ENCODE peak calls at places on chromosomes 13 and 19, in five cellular contexts. One of them, this sample, is unnamed.
A peak's percentile ranks its signal among the peaks of the same experiment; 100 is the strongest.

GRCh38 chr13:112444001-112444311 is 67.8 kb downstream of the SPACA7 start:
- DNase-seq in lung: peak; percentile 69
- DNase-seq in stomach: peak; percentile 75
- DNase-seq in heart right ventricle: peak; percentile 46
- DNase-seq in body of pancreas: peak; percentile 79
- DNase-seq in this sample: peak; percentile 36

GRCh38 chr19:12655546-12655945 is 11.0 kb downstream of the MAN2B1 start:
- DNase-seq in heart right ventricle: no peak
- DNase-seq in body of pancreas: no peak
- DNase-seq in lung: no peak
- DNase-seq in stomach: no peak
- DNase-seq in this sample: no peak

GRCh38 chr13:50410921-50411712 is 395.9 kb downstream of the KCNRG start:
- DNase-seq in heart right ventricle: no peak
- DNase-seq in stomach: no peak
- DNase-seq in body of pancreas: no peak
- DNase-seq in lung: peak; percentile 35
- DNase-seq in this sample: no peak

GRCh38 chr13:29954082-29955043 is 103.9 kb upstream of the UBL3 start:
- DNase-seq in stomach: no peak
- DNase-seq in body of pancreas: no peak
- DNase-seq in heart right ventricle: no peak
- DNase-seq in lung: no peak
- DNase-seq in this sample: no peak

GRCh38 chr13:52954838-52955237 is 73.8 kb upstream of the OLFM4 start:
- DNase-seq in heart right ventricle: no peak
- DNase-seq in lung: no peak
- DNase-seq in body of pancreas: no peak
- DNase-seq in stomach: no peak
- DNase-seq in this sample: no peak

GRCh38 chr19:46351241-46352041 is 4.6 kb downstream of the PPP5C start:
- DNase-seq in lung: peak; percentile 83
- DNase-seq in heart right ventricle: no peak
- DNase-seq in stomach: peak; percentile 81
- DNase-seq in body of pancreas: peak; percentile 75
- DNase-seq in this sample: peak; percentile 21

GRCh38 chr19:29690842-29691241 is 24.2 kb downstream of the C19orf12 start:
- DNase-seq in lung: no peak
- DNase-seq in heart right ventricle: no peak
- DNase-seq in stomach: no peak
- DNase-seq in body of pancreas: no peak
- DNase-seq in this sample: no peak

GRCh38 chr19:50203281-50204080 is at the start of gene MYH14:
- DNase-seq in heart right ventricle: peak; percentile 85
- DNase-seq in lung: peak; percentile 88
- DNase-seq in stomach: peak; percentile 96
- DNase-seq in body of pancreas: peak; percentile 98
- DNase-seq in this sample: peak; percentile 97

GRCh38 chr13:24842533-24843278 is 78.7 kb downstream of the RNF17 start:
- DNase-seq in stomach: no peak
- DNase-seq in lung: no peak
- DNase-seq in body of pancreas: no peak
- DNase-seq in heart right ventricle: no peak
- DNase-seq in this sample: no peak

GRCh38 chr13:94712287-94712811 is at the start of gene SOX21:
- DNase-seq in lung: no peak
- DNase-seq in stomach: no peak
- DNase-seq in body of pancreas: no peak
- DNase-seq in heart right ventricle: no peak
- DNase-seq in this sample: peak; percentile 46

GRCh38 chr19:38653028-38653571 is 5.7 kb downstream of the ACTN4 start:
- DNase-seq in stomach: peak; percentile 63
- DNase-seq in body of pancreas: peak; percentile 76
- DNase-seq in lung: no peak
- DNase-seq in heart right ventricle: no peak
- DNase-seq in this sample: no peak

GRCh38 chr13:64718116-64718515 is 2512.0 kb downstream of the PCDH9 start:
- DNase-seq in body of pancreas: no peak
- DNase-seq in lung: no peak
- DNase-seq in stomach: no peak
- DNase-seq in heart right ventricle: no peak
- DNase-seq in this sample: no peak

GRCh38 chr13:106299616-106300015 is 235.8 kb downstream of the EFNB2 start:
- DNase-seq in stomach: no peak
- DNase-seq in lung: no peak
- DNase-seq in body of pancreas: no peak
- DNase-seq in heart right ventricle: no peak
- DNase-seq in this sample: no peak

GRCh38 chr19:4233282-4233853 is 4.0 kb downstream of the EBI3 start:
- DNase-seq in stomach: peak; percentile 54
- DNase-seq in lung: peak; percentile 42
- DNase-seq in body of pancreas: peak; percentile 22
- DNase-seq in heart right ventricle: no peak
- DNase-seq in this sample: no peak

GRCh38 chr19:32309711-32310390 is 35.6 kb upstream of the ZNF507 start:
- DNase-seq in body of pancreas: no peak
- DNase-seq in lung: no peak
- DNase-seq in heart right ventricle: no peak
- DNase-seq in stomach: no peak
- DNase-seq in this sample: no peak

GRCh38 chr19:46616631-46617322 is 8.1 kb downstream of the PTGIR start:
- DNase-seq in stomach: peak; percentile 88
- DNase-seq in heart right ventricle: no peak
- DNase-seq in lung: no peak
- DNase-seq in body of pancreas: peak; percentile 94
- DNase-seq in this sample: peak; percentile 70

GRCh38 chr19:52557231-52557995 is 12.7 kb upstream of the ZNF701 start:
- DNase-seq in heart right ventricle: no peak
- DNase-seq in lung: no peak
- DNase-seq in stomach: no peak
- DNase-seq in body of pancreas: no peak
- DNase-seq in this sample: no peak

GRCh38 chr19:45171211-45171623 is 6.8 kb downstream of the TRAPPC6A start:
- DNase-seq in body of pancreas: no peak
- DNase-seq in heart right ventricle: peak; percentile 28
- DNase-seq in lung: no peak
- DNase-seq in stomach: no peak
- DNase-seq in this sample: no peak

GRCh38 chr19:41350735-41351338 is 2.9 kb downstream of the TGFB1 start:
- DNase-seq in heart right ventricle: peak; percentile 26
- DNase-seq in lung: no peak
- DNase-seq in body of pancreas: no peak
- DNase-seq in stomach: no peak
- DNase-seq in this sample: no peak

GRCh38 chr13:102945324-102945815 is 99.5 kb downstream of the ERCC5 start:
- DNase-seq in heart right ventricle: no peak
- DNase-seq in body of pancreas: no peak
- DNase-seq in lung: no peak
- DNase-seq in stomach: no peak
- DNase-seq in this sample: no peak

GRCh38 chr13:30870049-30870884 is 35.8 kb upstream of the MEDAG start:
- DNase-seq in heart right ventricle: peak; percentile 65
- DNase-seq in body of pancreas: peak; percentile 35
- DNase-seq in lung: peak; percentile 57
- DNase-seq in stomach: peak; percentile 42
- DNase-seq in this sample: no peak

GRCh38 chr13:39186205-39186880 is 148.1 kb downstream of the NHLRC3 start:
- DNase-seq in body of pancreas: no peak
- DNase-seq in lung: no peak
- DNase-seq in stomach: no peak
- DNase-seq in heart right ventricle: peak; percentile 25
- DNase-seq in this sample: no peak

GRCh38 chr19:15400521-15401396 is 18.0 kb downstream of the AKAP8L start:
- DNase-seq in body of pancreas: no peak
- DNase-seq in heart right ventricle: no peak
- DNase-seq in stomach: no peak
- DNase-seq in lung: no peak
- DNase-seq in this sample: no peak

GRCh38 chr13:40478775-40479174 is 187.7 kb downstream of the FOXO1 start:
- DNase-seq in lung: no peak
- DNase-seq in stomach: no peak
- DNase-seq in heart right ventricle: no peak
- DNase-seq in body of pancreas: no peak
- DNase-seq in this sample: no peak

GRCh38 chr13:67827992-67828391 is 597.9 kb upstream of the PCDH9 start:
- DNase-seq in body of pancreas: no peak
- DNase-seq in lung: no peak
- DNase-seq in heart right ventricle: no peak
- DNase-seq in stomach: no peak
- DNase-seq in this sample: no peak

GRCh38 chr13:23666576-23666975 is 96.4 kb downstream of the TNFRSF19 start:
- DNase-seq in stomach: no peak
- DNase-seq in lung: no peak
- DNase-seq in heart right ventricle: no peak
- DNase-seq in body of pancreas: no peak
- DNase-seq in this sample: no peak

GRCh38 chr13:112990783-112991182 is 21.8 kb downstream of the MCF2L start:
- DNase-seq in body of pancreas: peak; percentile 82
- DNase-seq in lung: peak; percentile 46
- DNase-seq in heart right ventricle: no peak
- DNase-seq in stomach: peak; percentile 88
- DNase-seq in this sample: peak; percentile 81

DNA sequence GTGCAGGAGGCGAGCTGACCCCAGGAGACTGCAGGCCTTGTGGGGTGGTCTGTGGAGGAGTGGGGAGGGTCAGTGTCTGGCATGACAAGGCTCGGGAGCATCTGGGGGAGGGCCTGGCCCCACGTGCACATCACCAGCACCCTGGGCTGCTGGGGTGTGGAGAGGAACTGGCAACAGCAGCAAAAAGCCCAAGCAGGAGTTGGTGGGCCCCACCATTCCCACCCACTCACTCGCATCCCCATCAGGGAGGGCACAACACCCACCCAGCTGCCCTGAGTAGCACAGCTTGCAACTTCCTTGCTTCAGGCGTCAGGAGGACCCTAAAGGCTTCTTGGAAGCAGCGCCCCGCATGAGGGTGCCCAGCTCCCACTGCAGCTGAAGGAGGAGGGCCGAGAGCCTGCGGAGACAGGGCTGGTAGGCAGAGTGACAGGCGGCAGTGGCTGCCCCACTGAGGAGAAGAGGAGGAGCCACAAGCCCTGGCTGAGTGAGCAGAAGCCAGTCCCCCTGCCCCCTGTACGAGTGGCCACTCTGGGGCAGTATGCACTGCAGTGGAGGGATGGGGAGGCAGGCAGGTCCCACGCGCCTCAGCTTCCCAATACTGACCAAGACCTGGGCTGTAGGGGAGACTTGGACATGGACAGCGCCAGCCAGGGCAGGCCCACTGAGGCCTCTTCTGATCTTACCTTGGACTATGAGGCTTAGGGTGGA is 26.5 kb downstream of the ELL start:
- DNase-seq in heart right ventricle: no peak
- DNase-seq in stomach: no peak
- DNase-seq in lung: no peak
- DNase-seq in body of pancreas: no peak
- DNase-seq in this sample: no peak
- H3K4me1 ChIP-seq in heart right ventricle: peaks cover 85% of the 10 kb centered on the region
- H3K4me1 ChIP-seq in stomach: peaks cover 89% of the 10 kb centered on the region
- H3K4me1 ChIP-seq in lung: peaks cover 7% of the 10 kb centered on the region
- H3K4me1 ChIP-seq in body of pancreas: peaks cover 66% of the 10 kb centered on the region
- H3K4me1 ChIP-seq in this sample: peaks cover 7% of the 10 kb centered on the region

DNA sequence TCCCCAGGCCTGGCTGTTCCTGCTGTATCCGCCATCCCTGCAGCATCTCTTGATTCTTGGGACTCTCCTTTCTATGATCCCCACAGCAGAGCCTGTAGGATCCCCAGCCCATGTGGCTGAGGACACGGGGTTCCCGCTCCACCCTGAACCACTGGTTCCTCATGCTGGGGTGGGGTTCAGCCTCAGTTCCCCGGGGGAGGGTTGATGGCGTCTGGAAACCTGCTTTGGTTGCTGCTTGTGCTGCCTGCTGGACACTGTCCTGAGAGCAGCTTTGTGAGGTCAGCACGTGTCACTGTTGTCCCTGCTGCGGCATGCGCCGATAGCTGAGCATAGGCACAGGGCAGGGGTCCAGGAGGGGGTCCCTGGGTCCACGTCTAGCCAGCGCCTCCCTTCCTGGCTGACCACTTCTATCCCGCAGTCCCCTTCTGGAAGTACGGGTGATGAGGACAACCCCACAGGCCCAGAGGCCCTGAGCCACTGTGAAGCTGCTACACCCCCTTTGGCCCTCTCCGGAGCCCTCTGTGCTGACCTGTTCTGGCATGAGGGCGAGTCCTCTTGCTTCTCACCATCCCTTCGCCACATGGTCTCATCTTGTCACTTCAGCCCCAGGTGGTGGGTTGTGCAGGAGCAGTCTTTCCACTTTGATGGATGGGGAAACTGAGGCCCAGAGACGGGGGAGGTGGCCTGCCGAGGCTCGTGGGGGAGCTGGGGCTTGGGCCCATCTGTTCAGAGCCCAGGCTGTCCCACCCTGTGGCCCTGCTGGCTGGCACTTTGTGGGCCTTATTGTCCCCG is 5.5 kb downstream of the EPN1 start:
- DNase-seq in lung: no peak
- DNase-seq in heart right ventricle: no peak
- DNase-seq in stomach: no peak
- DNase-seq in body of pancreas: no peak
- DNase-seq in this sample: no peak
- H3K4me1 ChIP-seq in lung: peaks cover 11% of the 10 kb centered on the region
- H3K4me1 ChIP-seq in heart right ventricle: peaks cover 54% of the 10 kb centered on the region
- H3K4me1 ChIP-seq in stomach: peaks cover 92% of the 10 kb centered on the region
- H3K4me1 ChIP-seq in body of pancreas: peaks cover 95% of the 10 kb centered on the region
- H3K4me1 ChIP-seq in this sample: peaks cover 16% of the 10 kb centered on the region

DNA sequence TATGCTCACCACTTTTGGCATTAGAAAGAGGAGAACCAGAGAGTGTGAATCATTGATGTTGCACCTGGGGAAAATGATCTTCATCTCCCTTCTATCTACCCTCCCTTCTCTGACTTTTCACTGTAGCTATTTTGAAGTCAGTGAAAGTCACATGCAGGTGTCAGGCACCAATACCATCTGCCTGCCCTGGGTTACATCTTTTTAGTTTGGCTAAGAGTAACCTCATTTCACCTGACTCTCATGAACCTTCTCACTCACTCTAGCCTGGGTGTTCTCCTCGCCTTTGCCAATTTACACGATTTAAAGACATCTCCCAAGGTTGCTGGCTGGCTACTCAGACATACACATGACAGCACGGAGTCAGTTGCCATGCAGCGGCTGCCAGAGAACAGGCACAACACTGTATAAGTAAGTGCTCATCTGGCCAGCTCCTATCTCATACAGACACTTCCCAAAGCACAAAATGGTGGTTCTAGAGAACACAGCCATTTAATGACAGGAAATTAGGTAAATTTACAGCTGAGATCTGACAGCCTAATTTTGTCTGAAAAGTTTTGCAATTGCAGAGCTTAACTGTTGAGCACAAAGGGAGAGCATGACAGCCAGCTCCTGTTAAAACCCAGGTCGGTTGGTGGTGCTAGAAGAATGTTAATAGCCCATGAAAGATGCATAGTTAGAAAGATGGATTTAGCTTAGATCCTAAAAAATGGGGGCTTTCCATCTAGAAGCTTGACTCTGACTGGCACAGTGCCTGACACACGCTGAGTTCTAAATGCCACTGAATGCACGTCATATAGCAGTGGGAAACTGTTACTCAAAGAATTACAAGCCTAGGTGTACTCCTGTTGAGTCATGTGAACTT is 32.5 kb downstream of the LCP1 start:
- DNase-seq in stomach: no peak
- DNase-seq in lung: no peak
- DNase-seq in heart right ventricle: no peak
- DNase-seq in body of pancreas: no peak
- DNase-seq in this sample: peak; percentile 68
- H3K4me1 ChIP-seq in stomach: peaks cover 7% of the 10 kb centered on the region
- H3K4me1 ChIP-seq in lung: no peaks in the 10 kb centered on the region
- H3K4me1 ChIP-seq in heart right ventricle: no peaks in the 10 kb centered on the region
- H3K4me1 ChIP-seq in body of pancreas: no peaks in the 10 kb centered on the region
- H3K4me1 ChIP-seq in this sample: peaks cover 5% of the 10 kb centered on the region

GRCh38 chr13:43057653-43058317 is 34.4 kb downstream of the DNAJC15 start:
- DNase-seq in heart right ventricle: peak; percentile 46
- DNase-seq in stomach: no peak
- DNase-seq in body of pancreas: no peak
- DNase-seq in lung: no peak
- DNase-seq in this sample: no peak
- H3K4me1 ChIP-seq in heart right ventricle: peaks cover 57% of the 10 kb centered on the region
- H3K4me1 ChIP-seq in stomach: peaks cover 54% of the 10 kb centered on the region
- H3K4me1 ChIP-seq in body of pancreas: peaks cover 21% of the 10 kb centered on the region
- H3K4me1 ChIP-seq in lung: peaks cover 29% of the 10 kb centered on the region
- H3K4me1 ChIP-seq in this sample: no peaks in the 10 kb centered on the region

This sample was measured in prostate gland.